ENCODE peak calls at places on chromosomes 16 and 17, in ten cellular contexts. One of them, this sample, is unnamed.
A peak's percentile ranks its signal among the peaks of the same experiment; 100 is the strongest.

GRCh38 chr17:19348081-19348650 is 14.4 kb downstream of the B9D1 start:
- DNase-seq in WTC11: no peak
- DNase-seq in astrocyte of the cerebellum: no peak
- DNase-seq in A549: no peak
- DNase-seq in progenitor cell of endocrine pancreas: no peak
- DNase-seq in astrocyte of the spinal cord: no peak
- DNase-seq in fibroblast of pulmonary artery: no peak
- DNase-seq in lower lobe of right lung: no peak
- DNase-seq in uterus: no peak
- DNase-seq in lower leg skin: peak; percentile 80
- DNase-seq in this sample: no peak

GRCh38 chr16:72753883-72754282 is 294.0 kb downstream of the ZFHX3 start:
- DNase-seq in WTC11: no peak
- DNase-seq in astrocyte of the cerebellum: no peak
- DNase-seq in A549: no peak
- DNase-seq in progenitor cell of endocrine pancreas: no peak
- DNase-seq in astrocyte of the spinal cord: no peak
- DNase-seq in fibroblast of pulmonary artery: no peak
- DNase-seq in lower lobe of right lung: no peak
- DNase-seq in uterus: no peak
- DNase-seq in lower leg skin: no peak
- DNase-seq in this sample: no peak

GRCh38 chr16:47644166-47644565 is 183.0 kb downstream of the PHKB start:
- DNase-seq in WTC11: no peak
- DNase-seq in astrocyte of the cerebellum: peak; percentile 93
- DNase-seq in A549: no peak
- DNase-seq in progenitor cell of endocrine pancreas: no peak
- DNase-seq in astrocyte of the spinal cord: peak; percentile 94
- DNase-seq in fibroblast of pulmonary artery: peak; percentile 95
- DNase-seq in lower lobe of right lung: no peak
- DNase-seq in uterus: no peak
- DNase-seq in lower leg skin: no peak
- DNase-seq in this sample: no peak

GRCh38 chr16:85066346-85066885 is 38.8 kb downstream of the KIAA0513 start:
- DNase-seq in WTC11: no peak
- DNase-seq in astrocyte of the cerebellum: no peak
- DNase-seq in A549: no peak
- DNase-seq in progenitor cell of endocrine pancreas: no peak
- DNase-seq in astrocyte of the spinal cord: no peak
- DNase-seq in fibroblast of pulmonary artery: no peak
- DNase-seq in lower lobe of right lung: no peak
- DNase-seq in uterus: no peak
- DNase-seq in lower leg skin: no peak
- DNase-seq in this sample: no peak

GRCh38 chr17:64063766-64064224 is 43.4 kb upstream of the ICAM2 start:
- DNase-seq in WTC11: peak; percentile 84
- DNase-seq in astrocyte of the cerebellum: no peak
- DNase-seq in A549: peak; percentile 68
- DNase-seq in progenitor cell of endocrine pancreas: peak; percentile 73
- DNase-seq in astrocyte of the spinal cord: no peak
- DNase-seq in fibroblast of pulmonary artery: peak; percentile 67
- DNase-seq in lower lobe of right lung: peak; percentile 90
- DNase-seq in uterus: peak; percentile 57
- DNase-seq in lower leg skin: no peak
- DNase-seq in this sample: peak; percentile 75

GRCh38 chr16:21663889-21664647 is at the start of gene OTOA:
- DNase-seq in WTC11: peak; percentile 56
- DNase-seq in astrocyte of the cerebellum: no peak
- DNase-seq in A549: no peak
- DNase-seq in progenitor cell of endocrine pancreas: peak; percentile 20
- DNase-seq in astrocyte of the spinal cord: no peak
- DNase-seq in fibroblast of pulmonary artery: no peak
- DNase-seq in lower lobe of right lung: no peak
- DNase-seq in uterus: no peak
- DNase-seq in lower leg skin: no peak
- DNase-seq in this sample: peak; percentile 49

GRCh38 chr17:68740555-68741447 is 139.6 kb upstream of the FAM20A start:
- DNase-seq in WTC11: no peak
- DNase-seq in astrocyte of the cerebellum: no peak
- DNase-seq in A549: peak; percentile 34
- DNase-seq in progenitor cell of endocrine pancreas: no peak
- DNase-seq in astrocyte of the spinal cord: no peak
- DNase-seq in fibroblast of pulmonary artery: no peak
- DNase-seq in lower lobe of right lung: no peak
- DNase-seq in uterus: no peak
- DNase-seq in lower leg skin: no peak
- DNase-seq in this sample: no peak

GRCh38 chr16:35750157-35750689 is 2290.8 kb downstream of the TP53TG3F start:
- DNase-seq in WTC11: no peak
- DNase-seq in astrocyte of the cerebellum: no peak
- DNase-seq in A549: no peak
- DNase-seq in progenitor cell of endocrine pancreas: no peak
- DNase-seq in astrocyte of the spinal cord: no peak
- DNase-seq in fibroblast of pulmonary artery: no peak
- DNase-seq in lower lobe of right lung: no peak
- DNase-seq in uterus: no peak
- DNase-seq in lower leg skin: no peak
- DNase-seq in this sample: no peak

GRCh38 chr17:10197721-10198508 is 491 bp downstream of the GAS7 start:
- DNase-seq in WTC11: peak; percentile 47
- DNase-seq in astrocyte of the cerebellum: no peak
- DNase-seq in A549: no peak
- DNase-seq in progenitor cell of endocrine pancreas: peak; percentile 47
- DNase-seq in astrocyte of the spinal cord: no peak
- DNase-seq in fibroblast of pulmonary artery: no peak
- DNase-seq in lower lobe of right lung: peak; percentile 57
- DNase-seq in uterus: no peak
- DNase-seq in lower leg skin: no peak
- DNase-seq in this sample: peak; percentile 59

DNA sequence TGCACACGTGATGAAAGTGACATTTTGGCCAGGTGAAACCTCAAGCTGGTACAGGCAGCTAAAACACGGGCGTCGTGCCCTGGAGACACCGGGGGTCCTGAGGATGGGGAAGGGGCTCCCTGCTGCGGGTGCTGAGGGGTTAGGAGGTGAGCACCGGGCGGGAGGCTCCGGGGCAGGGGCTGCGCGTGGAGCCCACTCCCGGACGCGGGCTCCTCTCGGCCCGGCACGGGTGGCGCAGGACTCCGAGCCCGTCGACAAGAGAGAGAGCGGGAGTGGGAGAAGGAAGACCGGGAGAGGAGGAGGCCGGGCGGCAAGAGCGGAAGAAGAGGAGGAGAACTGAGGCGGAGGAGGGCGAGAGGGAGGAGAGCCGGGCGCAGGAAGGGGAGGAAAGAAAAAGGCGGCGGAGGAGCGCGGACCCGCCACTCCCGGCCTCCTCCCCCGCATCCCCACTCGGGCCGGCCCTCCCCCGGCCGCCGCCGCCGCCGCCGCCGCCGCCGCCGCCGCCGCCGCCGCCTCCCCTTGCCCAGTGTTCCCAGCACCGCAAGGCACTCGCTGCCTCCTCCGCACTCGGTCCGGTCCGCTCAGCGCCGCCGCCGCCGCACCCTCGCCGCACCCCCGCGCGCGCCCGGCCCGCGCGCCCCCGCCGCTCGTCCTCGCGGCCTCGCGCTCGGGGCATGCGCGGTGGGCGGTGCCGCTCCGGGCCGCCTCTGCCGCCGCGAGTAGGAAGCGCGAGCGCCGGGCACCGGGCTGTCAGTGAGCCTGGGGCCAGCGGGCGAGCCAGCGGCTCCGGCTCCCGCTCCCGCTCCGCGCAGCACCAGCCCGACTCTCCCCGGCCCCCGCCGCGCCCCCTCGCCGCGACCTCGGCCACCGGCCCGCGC is at the start of gene PRKCA:
- DNase-seq in WTC11: peak; percentile 68
- DNase-seq in astrocyte of the cerebellum: no peak
- DNase-seq in A549: peak; percentile 83
- DNase-seq in progenitor cell of endocrine pancreas: peak; percentile 53
- DNase-seq in astrocyte of the spinal cord: peak; percentile 68
- DNase-seq in fibroblast of pulmonary artery: peak; percentile 79
- DNase-seq in lower lobe of right lung: peak; percentile 86
- DNase-seq in uterus: peak; percentile 82
- DNase-seq in lower leg skin: peak; percentile 90
- DNase-seq in this sample: peak; percentile 65
- TF ChIP-seq CTCF in WTC11: no peak
- TF ChIP-seq CTCF in astrocyte of the cerebellum: no peak
- TF ChIP-seq CTCF in A549: no peak
- TF ChIP-seq CTCF in progenitor cell of endocrine pancreas: no peak
- TF ChIP-seq CTCF in astrocyte of the spinal cord: no peak
- TF ChIP-seq CTCF in fibroblast of pulmonary artery: no peak
- TF ChIP-seq CTCF in lower lobe of right lung: no peak
- TF ChIP-seq CTCF in uterus: no peak
- TF ChIP-seq CTCF in lower leg skin: no peak
- TF ChIP-seq CTCF in this sample: no peak

GRCh38 chr17:65771704-65772103 is 210.3 kb upstream of the AXIN2 start:
- DNase-seq in WTC11: no peak
- DNase-seq in astrocyte of the cerebellum: no peak
- DNase-seq in A549: no peak
- DNase-seq in progenitor cell of endocrine pancreas: no peak
- DNase-seq in astrocyte of the spinal cord: no peak
- DNase-seq in fibroblast of pulmonary artery: no peak
- DNase-seq in lower lobe of right lung: no peak
- DNase-seq in uterus: no peak
- DNase-seq in lower leg skin: no peak
- DNase-seq in this sample: no peak

GRCh38 chr17:65772989-65773388 is 211.5 kb upstream of the AXIN2 start:
- DNase-seq in WTC11: no peak
- DNase-seq in astrocyte of the cerebellum: no peak
- DNase-seq in A549: peak; percentile 27
- DNase-seq in progenitor cell of endocrine pancreas: no peak
- DNase-seq in astrocyte of the spinal cord: no peak
- DNase-seq in fibroblast of pulmonary artery: no peak
- DNase-seq in lower lobe of right lung: no peak
- DNase-seq in uterus: no peak
- DNase-seq in lower leg skin: no peak
- DNase-seq in this sample: no peak

GRCh38 chr17:65774787-65775186 is 213.3 kb upstream of the AXIN2 start:
- DNase-seq in WTC11: no peak
- DNase-seq in astrocyte of the cerebellum: no peak
- DNase-seq in A549: no peak
- DNase-seq in progenitor cell of endocrine pancreas: no peak
- DNase-seq in astrocyte of the spinal cord: no peak
- DNase-seq in fibroblast of pulmonary artery: no peak
- DNase-seq in lower lobe of right lung: no peak
- DNase-seq in uterus: no peak
- DNase-seq in lower leg skin: no peak
- DNase-seq in this sample: no peak

GRCh38 chr17:65776890-65777289 is 215.4 kb upstream of the AXIN2 start:
- DNase-seq in WTC11: no peak
- DNase-seq in astrocyte of the cerebellum: no peak
- DNase-seq in A549: no peak
- DNase-seq in progenitor cell of endocrine pancreas: no peak
- DNase-seq in astrocyte of the spinal cord: no peak
- DNase-seq in fibroblast of pulmonary artery: no peak
- DNase-seq in lower lobe of right lung: no peak
- DNase-seq in uterus: no peak
- DNase-seq in lower leg skin: no peak
- DNase-seq in this sample: no peak
- TF ChIP-seq CTCF in WTC11: no peak
- TF ChIP-seq CTCF in astrocyte of the cerebellum: no peak
- TF ChIP-seq CTCF in A549: no peak
- TF ChIP-seq CTCF in progenitor cell of endocrine pancreas: no peak
- TF ChIP-seq CTCF in astrocyte of the spinal cord: no peak
- TF ChIP-seq CTCF in fibroblast of pulmonary artery: no peak
- TF ChIP-seq CTCF in lower lobe of right lung: no peak
- TF ChIP-seq CTCF in uterus: no peak
- TF ChIP-seq CTCF in lower leg skin: no peak
- TF ChIP-seq CTCF in this sample: no peak

GRCh38 chr16:67200491-67200890 is 1.6 kb downstream of the ELMO3 start:
- DNase-seq in WTC11: no peak
- DNase-seq in astrocyte of the cerebellum: no peak
- DNase-seq in A549: no peak
- DNase-seq in progenitor cell of endocrine pancreas: no peak
- DNase-seq in astrocyte of the spinal cord: no peak
- DNase-seq in fibroblast of pulmonary artery: no peak
- DNase-seq in lower lobe of right lung: no peak
- DNase-seq in uterus: no peak
- DNase-seq in lower leg skin: no peak
- DNase-seq in this sample: no peak

GRCh38 chr16:67199011-67199807 is at the start of gene ELMO3:
- DNase-seq in WTC11: peak; percentile 84
- DNase-seq in astrocyte of the cerebellum: no peak
- DNase-seq in A549: no peak
- DNase-seq in progenitor cell of endocrine pancreas: no peak
- DNase-seq in astrocyte of the spinal cord: no peak
- DNase-seq in fibroblast of pulmonary artery: no peak
- DNase-seq in lower lobe of right lung: peak; percentile 77
- DNase-seq in uterus: no peak
- DNase-seq in lower leg skin: peak; percentile 89
- DNase-seq in this sample: peak; percentile 68

GRCh38 chr16:67198238-67198734 is 645 bp upstream of the ELMO3 start:
- DNase-seq in WTC11: peak; percentile 53
- DNase-seq in astrocyte of the cerebellum: no peak
- DNase-seq in A549: peak; percentile 66
- DNase-seq in progenitor cell of endocrine pancreas: no peak
- DNase-seq in astrocyte of the spinal cord: peak; percentile 41
- DNase-seq in fibroblast of pulmonary artery: no peak
- DNase-seq in lower lobe of right lung: peak; percentile 70
- DNase-seq in uterus: no peak
- DNase-seq in lower leg skin: no peak
- DNase-seq in this sample: no peak

GRCh38 chr16:67201411-67202345 is 2.7 kb downstream of the ELMO3 start:
- DNase-seq in WTC11: no peak
- DNase-seq in astrocyte of the cerebellum: no peak
- DNase-seq in A549: no peak
- DNase-seq in progenitor cell of endocrine pancreas: no peak
- DNase-seq in astrocyte of the spinal cord: no peak
- DNase-seq in fibroblast of pulmonary artery: no peak
- DNase-seq in lower lobe of right lung: no peak
- DNase-seq in uterus: no peak
- DNase-seq in lower leg skin: no peak
- DNase-seq in this sample: no peak

DNA sequence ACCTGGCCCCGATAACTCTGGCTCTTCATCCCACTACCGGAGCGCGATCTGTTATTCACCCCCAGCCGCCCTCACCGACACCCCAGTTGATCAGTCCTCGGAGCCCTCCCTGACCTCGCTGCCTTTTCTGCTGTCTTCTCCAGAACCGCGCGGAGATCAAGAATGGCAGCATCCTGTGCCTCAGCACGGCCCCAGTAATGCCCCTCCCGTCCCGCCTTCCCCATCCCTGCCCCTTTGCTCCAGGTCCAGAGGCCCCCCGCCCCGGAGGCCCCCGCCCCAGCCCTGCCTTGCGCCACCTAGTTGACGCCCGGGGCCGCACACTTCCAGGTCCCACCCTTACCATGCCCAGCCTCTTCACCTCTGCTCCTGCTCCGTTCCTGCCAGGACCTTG is 872 bp downstream of the ELMO3 start:
- DNase-seq in WTC11: peak; percentile 81
- DNase-seq in astrocyte of the cerebellum: no peak
- DNase-seq in A549: no peak
- DNase-seq in progenitor cell of endocrine pancreas: no peak
- DNase-seq in astrocyte of the spinal cord: no peak
- DNase-seq in fibroblast of pulmonary artery: no peak
- DNase-seq in lower lobe of right lung: no peak
- DNase-seq in uterus: no peak
- DNase-seq in lower leg skin: no peak
- DNase-seq in this sample: peak; percentile 50
- TF ChIP-seq CTCF in WTC11: no peak
- TF ChIP-seq CTCF in astrocyte of the cerebellum: no peak
- TF ChIP-seq CTCF in A549: no peak
- TF ChIP-seq CTCF in progenitor cell of endocrine pancreas: no peak
- TF ChIP-seq CTCF in astrocyte of the spinal cord: no peak
- TF ChIP-seq CTCF in fibroblast of pulmonary artery: no peak
- TF ChIP-seq CTCF in lower lobe of right lung: no peak
- TF ChIP-seq CTCF in uterus: no peak
- TF ChIP-seq CTCF in lower leg skin: no peak
- TF ChIP-seq CTCF in this sample: peak; percentile 18

GRCh38 chr16:9050102-9050830 is 41.2 kb upstream of the HAPSTR1 start:
- DNase-seq in WTC11: peak; percentile 84
- DNase-seq in astrocyte of the cerebellum: no peak
- DNase-seq in A549: peak; percentile 41
- DNase-seq in progenitor cell of endocrine pancreas: peak; percentile 10
- DNase-seq in astrocyte of the spinal cord: no peak
- DNase-seq in fibroblast of pulmonary artery: peak; percentile 23
- DNase-seq in lower lobe of right lung: no peak
- DNase-seq in uterus: no peak
- DNase-seq in lower leg skin: no peak
- DNase-seq in this sample: peak; percentile 24
- TF ChIP-seq CTCF in WTC11: peak; percentile 96
- TF ChIP-seq CTCF in astrocyte of the cerebellum: peak; percentile 56
- TF ChIP-seq CTCF in A549: peak; percentile 48
- TF ChIP-seq CTCF in progenitor cell of endocrine pancreas: peak; percentile 52
- TF ChIP-seq CTCF in astrocyte of the spinal cord: peak; percentile 63
- TF ChIP-seq CTCF in fibroblast of pulmonary artery: peak; percentile 42
- TF ChIP-seq CTCF in lower lobe of right lung: peak; percentile 24
- TF ChIP-seq CTCF in uterus: no peak
- TF ChIP-seq CTCF in lower leg skin: no peak
- TF ChIP-seq CTCF in this sample: peak; percentile 74